ENCODE peak calls at places on chromosomes 1 and 21, in four cellular contexts. H is fibroblast of pulmonary artery, U is BJ, Y is RWPE1. Z is an unnamed sample.

GRCh38 chr1:56780128-56780750 is 39.0 kb downstream of the FYB2 start:
- DNase-seq in Y (no peak), H (no peak), U (no peak), Z (no peak)

GRCh38 chr1:66696771-66697170 is 55.5 kb upstream of the DYNLT5 start:
- DNase-seq in Y (no peak), H (no peak), U (no peak), Z (no peak)

GRCh38 chr1:217180443-217180842 is 450.4 kb downstream of the GPATCH2 start:
- DNase-seq in U (no peak), H (no peak), Y (no peak), Z (no peak)

GRCh38 chr1:58584082-58584895 is 7.2 kb upstream of the TACSTD2 start:
- DNase-seq in Y (peak), U (peak), H (peak), Z (peak)

GRCh38 chr1:40664791-40665190 is 691 bp downstream of the RIMS3 start:
- DNase-seq in Y (no peak), U (no peak), H (no peak), Z (no peak)

GRCh38 chr1:78587213-78587612 is 33.0 kb upstream of the IFI44L start:
- DNase-seq in H (no peak), U (no peak), Y (peak), Z (no peak)

GRCh38 chr1:246679211-246680177 is 44.7 kb upstream of the SCCPDH start:
- DNase-seq in H (no peak), Y (no peak), U (no peak), Z (no peak)

GRCh38 chr1:39104158-39105060 is 78.3 kb downstream of the NDUFS5 start:
- DNase-seq in H (no peak), U (no peak), Y (peak), Z (peak)

GRCh38 chr1:235545294-235545930 is 41.2 kb upstream of the B3GALNT2 start:
- DNase-seq in H (no peak), U (no peak), Y (no peak), Z (no peak)

GRCh38 chr1:227896710-227897655 is 50.7 kb downstream of the WNT9A start:
- DNase-seq in H (no peak), Y (no peak), U (no peak), Z (peak)

GRCh38 chr21:36539434-36540150 is 59.7 kb upstream of the CLDN14 start:
- DNase-seq in Y (no peak), U (no peak), H (no peak), Z (no peak)

GRCh38 chr1:54798769-54799641 is 2.1 kb downstream of the TTC22 start:
- DNase-seq in H (peak), Y (peak), U (no peak), Z (peak)

GRCh38 chr1:180501865-180502360 is 464 bp downstream of the ACBD6 start:
- DNase-seq in Y (peak), U (no peak), H (no peak), Z (no peak)

GRCh38 chr1:57489342-57490036 is 65.6 kb upstream of the DAB1 start:
- DNase-seq in Y (peak), H (peak), U (peak), Z (no peak)

GRCh38 chr1:44314401-44314800 is 40.7 kb downstream of the ERI3 start:
- DNase-seq in Y (no peak), H (no peak), U (no peak), Z (no peak)

GRCh38 chr21:17869115-17869514 is 50.0 kb upstream of the C21orf91 start:
- DNase-seq in H (no peak), Y (no peak), U (no peak), Z (no peak)

DNA sequence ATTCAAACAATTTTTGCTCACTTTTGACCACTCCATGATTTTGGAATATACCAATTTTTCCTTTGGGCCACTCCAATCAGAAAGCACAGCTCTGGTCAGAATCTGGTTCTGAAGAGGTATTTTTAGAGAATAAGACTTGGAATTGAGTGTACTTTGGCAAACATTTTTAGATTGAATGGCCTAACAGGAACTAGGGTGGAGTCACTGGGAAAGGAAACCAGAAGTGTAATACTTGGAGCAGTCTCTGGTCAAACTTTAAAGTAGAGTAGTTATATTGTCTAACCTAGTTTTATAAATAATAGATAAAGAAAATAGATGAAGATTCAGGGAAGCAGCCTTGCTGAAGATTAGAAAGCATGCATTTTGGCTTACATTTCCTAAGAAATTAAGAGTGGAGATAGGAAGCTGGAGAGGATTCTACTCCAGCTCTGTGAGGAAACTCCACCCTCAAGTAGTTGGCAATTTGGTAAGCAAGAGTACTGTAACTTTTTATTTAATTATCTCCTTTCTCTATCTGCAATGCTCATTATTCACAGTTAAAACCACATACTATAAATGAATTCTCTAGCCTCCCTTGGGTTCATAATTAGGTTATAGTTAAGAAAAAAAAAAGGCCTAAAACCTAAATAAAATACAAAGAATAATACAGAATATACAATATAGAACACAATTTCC is 15.8 kb downstream of the STIL start:
- DNase-seq in Y (no peak), U (no peak), H (peak), Z (no peak)
- TF ChIP-seq CTCF in Y (no peak), U (no peak), H (no peak), Z (no peak)

GRCh38 chr1:192998536-192998935 is 60.6 kb downstream of the UCHL5 start:
- DNase-seq in U (no peak), Y (no peak), H (no peak), Z (no peak)
- TF ChIP-seq CTCF in U (peak), Y (no peak), H (peak), Z (no peak)

DNA sequence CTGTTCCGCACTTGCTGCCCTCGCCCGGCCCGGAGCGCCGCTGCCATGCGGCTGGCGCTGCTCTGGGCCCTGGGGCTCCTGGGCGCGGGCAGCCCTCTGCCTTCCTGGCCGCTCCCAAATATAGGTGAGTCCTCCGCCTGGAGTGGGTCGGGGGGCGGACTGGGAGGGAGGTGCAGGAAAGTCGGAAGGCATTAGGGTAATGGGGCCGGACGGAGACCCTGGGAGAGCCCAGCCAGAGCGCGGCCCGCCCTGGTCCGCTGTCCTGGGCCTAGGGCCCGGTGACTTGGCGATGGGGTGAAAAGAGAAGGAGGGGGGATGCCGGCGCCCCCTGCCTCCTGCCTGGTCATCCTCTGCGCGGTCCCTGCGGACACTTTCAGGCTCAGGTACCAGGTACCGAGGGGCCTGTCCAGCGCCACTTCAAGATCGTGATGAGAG is 243 bp downstream of the ADAM15 start:
- DNase-seq in Y (peak), H (no peak), U (no peak), Z (no peak)
- TF ChIP-seq CTCF in Y (no peak), H (no peak), U (no peak), Z (no peak)

GRCh38 chr1:226870323-226871046 is at the start of gene PSEN2:
- DNase-seq in U (no peak), Y (peak), H (peak), Z (peak)
- TF ChIP-seq CTCF in U (peak), Y (peak), H (no peak), Z (peak)

DNA sequence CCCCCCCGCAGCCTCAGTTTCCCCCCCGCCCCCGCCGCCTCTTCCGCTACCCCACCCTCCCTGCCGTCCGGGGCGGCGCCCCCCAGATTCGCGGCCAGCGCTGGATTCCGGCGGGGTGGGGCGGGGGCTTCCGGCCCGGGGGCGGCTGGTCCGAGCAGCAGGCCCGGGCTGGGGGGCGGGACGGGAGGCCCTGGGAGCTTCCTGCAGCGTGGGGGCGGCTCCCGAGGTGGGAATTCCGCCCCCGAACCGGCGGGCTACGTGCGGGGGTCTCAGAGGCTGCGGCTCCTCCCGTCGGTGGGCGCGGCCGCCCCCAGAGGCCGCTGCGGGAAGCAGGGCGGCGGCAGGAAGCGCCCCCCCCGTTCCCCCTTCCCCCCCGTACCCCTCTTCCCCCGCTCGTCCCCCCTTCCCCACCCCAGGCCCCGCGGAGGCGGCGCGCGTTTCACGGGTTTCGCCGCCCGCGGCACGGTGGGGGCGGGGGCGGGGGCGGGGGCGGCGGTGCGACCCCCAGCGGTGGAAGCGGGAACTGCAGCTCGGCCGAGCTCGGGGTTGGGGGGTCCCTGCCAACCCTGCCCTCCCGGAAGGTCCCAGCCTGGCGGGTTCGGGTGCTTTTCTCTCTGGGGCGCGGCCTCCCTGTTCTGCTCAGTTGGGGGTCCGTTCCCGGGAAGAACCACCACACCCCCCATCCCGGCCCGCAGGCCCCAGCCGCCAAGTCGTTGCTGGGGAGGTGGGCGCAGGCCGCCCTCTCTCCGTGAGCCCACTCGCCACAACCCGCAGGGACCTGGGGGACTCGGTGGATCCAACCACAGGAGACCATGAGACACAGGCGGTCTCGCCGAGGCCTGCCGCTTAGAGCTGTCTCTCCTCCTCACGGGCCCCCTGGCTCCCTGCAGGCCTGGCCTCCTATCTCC is 76.3 kb downstream of the MORN1 start:
- DNase-seq in H (peak), U (no peak), Y (peak), Z (peak)
- TF ChIP-seq CTCF in H (peak), U (peak), Y (peak), Z (peak)

GRCh38 chr1:15056515-15057285 is 96.8 kb upstream of the TMEM51 start:
- DNase-seq in U (no peak), H (peak), Y (no peak), Z (no peak)
- TF ChIP-seq CTCF in U (no peak), H (no peak), Y (no peak), Z (no peak)

DNA sequence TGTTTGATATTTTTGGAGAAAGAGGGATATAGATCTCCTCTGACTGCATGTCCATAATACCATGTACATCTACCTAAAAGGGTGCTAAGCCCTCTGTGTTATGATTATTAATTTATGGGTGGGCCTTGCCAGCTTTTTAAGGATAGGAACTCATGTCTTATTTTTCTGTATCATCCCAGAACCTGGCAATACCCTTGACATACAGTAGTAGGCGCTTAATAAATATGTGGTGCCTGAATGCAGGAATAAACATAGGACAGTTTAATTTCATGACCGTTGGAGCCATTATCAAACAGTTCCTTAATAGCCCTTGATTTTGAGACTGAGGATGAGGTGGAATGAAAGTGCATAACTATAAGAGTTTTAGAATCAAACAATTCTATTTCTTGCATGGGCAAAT is 12.5 kb upstream of the ATP6V1G3 start:
- DNase-seq in H (no peak), U (no peak), Y (no peak), Z (no peak)
- TF ChIP-seq CTCF in H (no peak), U (no peak), Y (no peak), Z (no peak)

GRCh38 chr1:88595355-88595754 is 88.7 kb upstream of the PKN2 start:
- DNase-seq in H (peak), Y (peak), U (no peak), Z (no peak)
- TF ChIP-seq CTCF in H (peak), Y (peak), U (peak), Z (peak)

DNA sequence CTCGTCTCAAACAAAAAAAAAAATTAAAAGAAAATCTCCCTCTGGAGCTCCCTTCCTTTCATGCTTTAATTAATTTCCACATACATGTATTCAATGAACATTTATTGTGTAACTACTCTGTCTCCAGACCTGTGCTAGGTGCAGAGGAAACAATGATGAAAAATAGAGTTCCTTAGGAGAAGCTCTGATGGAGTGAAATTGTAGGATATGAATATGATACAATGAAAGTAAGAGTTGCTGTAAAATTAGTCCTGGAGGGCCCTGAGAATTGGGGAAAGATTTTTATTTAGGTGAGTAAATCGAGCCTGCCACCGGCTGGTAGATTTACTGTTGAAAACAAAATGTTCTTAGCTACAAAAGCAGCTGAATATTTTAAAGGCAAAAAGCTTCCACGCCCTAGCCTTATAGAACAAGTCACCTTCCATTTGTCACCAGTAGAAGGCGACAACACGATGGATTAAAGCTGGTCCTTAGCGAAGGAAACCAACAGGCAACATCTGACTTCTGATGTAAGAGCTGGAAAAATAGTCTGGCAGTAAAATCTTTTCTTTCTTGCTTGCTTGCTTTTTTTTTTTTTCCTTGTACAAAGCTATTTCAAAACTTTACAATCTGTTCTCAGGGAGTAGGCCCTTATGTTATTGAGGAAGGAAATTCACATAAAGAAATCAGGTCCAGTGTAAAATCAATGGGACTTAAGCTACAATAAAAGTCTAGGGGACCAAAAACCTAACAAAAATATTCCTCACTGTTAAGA is 82.0 kb upstream of the ROR1 start:
- DNase-seq in Y (peak), H (peak), U (peak), Z (peak)
- TF ChIP-seq CTCF in Y (peak), H (peak), U (peak), Z (peak)

GRCh38 chr1:185795181-185795580 is 61.0 kb downstream of the HMCN1 start:
- DNase-seq in U (no peak), Y (no peak), H (peak), Z (no peak)
- TF ChIP-seq CTCF in U (no peak), Y (no peak), H (no peak), Z (no peak)